ENCODE peak calls at places on chromosome 16, in five cellular contexts. One of them, this sample, is unnamed.

GRCh38 chr16:48537275-48537674 is 72.7 kb downstream of the N4BP1 start:
- DNase-seq in SK-N-SH: no peak
- DNase-seq in HCT116: no peak
- DNase-seq in GM12878: no peak
- DNase-seq in H1: peak; percentile 41
- DNase-seq in this sample: no peak

GRCh38 chr16:84282533-84282932 is 12.1 kb upstream of the WFDC1 start:
- DNase-seq in SK-N-SH: no peak
- DNase-seq in HCT116: no peak
- DNase-seq in GM12878: no peak
- DNase-seq in H1: no peak
- DNase-seq in this sample: no peak

GRCh38 chr16:86044241-86044671 is 145.3 kb downstream of the IRF8 start:
- DNase-seq in SK-N-SH: peak; percentile 71
- DNase-seq in HCT116: peak; percentile 57
- DNase-seq in GM12878: no peak
- DNase-seq in H1: peak; percentile 93
- DNase-seq in this sample: peak; percentile 67

GRCh38 chr16:83912152-83912948 is 13.4 kb downstream of the MLYCD start:
- DNase-seq in SK-N-SH: no peak
- DNase-seq in HCT116: no peak
- DNase-seq in GM12878: no peak
- DNase-seq in H1: no peak
- DNase-seq in this sample: no peak

GRCh38 chr16:85462405-85463227 is 150.5 kb upstream of the GSE1 start:
- DNase-seq in SK-N-SH: peak; percentile 86
- DNase-seq in HCT116: no peak
- DNase-seq in GM12878: no peak
- DNase-seq in H1: no peak
- DNase-seq in this sample: no peak

GRCh38 chr16:70257391-70257790 is 5.7 kb upstream of the EXOSC6 start:
- DNase-seq in SK-N-SH: no peak
- DNase-seq in HCT116: no peak
- DNase-seq in GM12878: no peak
- DNase-seq in H1: peak; percentile 38
- DNase-seq in this sample: no peak

GRCh38 chr16:85090166-85090565 is 22.1 kb downstream of the CIBAR2 start:
- DNase-seq in SK-N-SH: peak; percentile 48
- DNase-seq in HCT116: no peak
- DNase-seq in GM12878: no peak
- DNase-seq in H1: no peak
- DNase-seq in this sample: no peak

GRCh38 chr16:11792404-11793260 is 4.4 kb downstream of the ZC3H7A start:
- DNase-seq in SK-N-SH: no peak
- DNase-seq in HCT116: no peak
- DNase-seq in GM12878: no peak
- DNase-seq in H1: no peak
- DNase-seq in this sample: no peak

GRCh38 chr16:370980-371728 is 816 bp upstream of the MRPL28 start:
- DNase-seq in SK-N-SH: no peak
- DNase-seq in HCT116: no peak
- DNase-seq in GM12878: no peak
- DNase-seq in H1: peak; percentile 61
- DNase-seq in this sample: no peak

GRCh38 chr16:7867831-7868230 is 535.2 kb downstream of the RBFOX1 start:
- DNase-seq in SK-N-SH: no peak
- DNase-seq in HCT116: no peak
- DNase-seq in GM12878: no peak
- DNase-seq in H1: no peak
- DNase-seq in this sample: no peak

GRCh38 chr16:29729116-29729521 is 16.7 kb downstream of the C16orf54 start:
- DNase-seq in SK-N-SH: peak; percentile 71
- DNase-seq in HCT116: peak; percentile 57
- DNase-seq in GM12878: no peak
- DNase-seq in H1: no peak
- DNase-seq in this sample: peak; percentile 49

GRCh38 chr16:50467943-50468748 is 80.0 kb upstream of the NKD1 start:
- DNase-seq in SK-N-SH: peak; percentile 94
- DNase-seq in HCT116: no peak
- DNase-seq in GM12878: no peak
- DNase-seq in H1: peak; percentile 74
- DNase-seq in this sample: no peak

GRCh38 chr16:1706386-1707192 is 594 bp downstream of the MAPK8IP3 start:
- DNase-seq in SK-N-SH: peak; percentile 74
- DNase-seq in HCT116: no peak
- DNase-seq in GM12878: no peak
- DNase-seq in H1: peak; percentile 48
- DNase-seq in this sample: peak; percentile 33

GRCh38 chr16:67277999-67278772 is 1.1 kb upstream of the PLEKHG4 start:
- DNase-seq in SK-N-SH: no peak
- DNase-seq in HCT116: no peak
- DNase-seq in GM12878: no peak
- DNase-seq in H1: no peak
- DNase-seq in this sample: no peak

GRCh38 chr16:19878760-19879159 is 5.9 kb downstream of the GPRC5B start:
- DNase-seq in SK-N-SH: no peak
- DNase-seq in HCT116: no peak
- DNase-seq in GM12878: no peak
- DNase-seq in H1: no peak
- DNase-seq in this sample: no peak

GRCh38 chr16:58551496-58551895 is 36.2 kb downstream of the SETD6 start:
- DNase-seq in SK-N-SH: no peak
- DNase-seq in HCT116: no peak
- DNase-seq in GM12878: no peak
- DNase-seq in H1: no peak
- DNase-seq in this sample: no peak

GRCh38 chr16:86396918-86397317 is 113.4 kb upstream of the FOXF1 start:
- DNase-seq in SK-N-SH: no peak
- DNase-seq in HCT116: peak; percentile 28
- DNase-seq in GM12878: no peak
- DNase-seq in H1: no peak
- DNase-seq in this sample: no peak

GRCh38 chr16:19542138-19542821 is 13.2 kb upstream of the VPS35L start:
- DNase-seq in SK-N-SH: no peak
- DNase-seq in HCT116: no peak
- DNase-seq in GM12878: no peak
- DNase-seq in H1: no peak
- DNase-seq in this sample: no peak

GRCh38 chr16:9965079-9965478 is 217.1 kb downstream of the GRIN2A start:
- DNase-seq in SK-N-SH: no peak
- DNase-seq in HCT116: no peak
- DNase-seq in GM12878: no peak
- DNase-seq in H1: no peak
- DNase-seq in this sample: no peak

GRCh38 chr16:84996365-84996764 is 15.0 kb downstream of the ZDHHC7 start:
- DNase-seq in SK-N-SH: no peak
- DNase-seq in HCT116: no peak
- DNase-seq in GM12878: no peak
- DNase-seq in H1: no peak
- DNase-seq in this sample: no peak

GRCh38 chr16:10938321-10938720 is 3.9 kb downstream of the DEXI start:
- DNase-seq in SK-N-SH: no peak
- DNase-seq in HCT116: no peak
- DNase-seq in GM12878: no peak
- DNase-seq in H1: no peak
- DNase-seq in this sample: no peak

GRCh38 chr16:67673712-67674580 is 7.3 kb downstream of the C16orf86 start:
- DNase-seq in SK-N-SH: peak; percentile 66
- DNase-seq in HCT116: no peak
- DNase-seq in GM12878: no peak
- DNase-seq in H1: no peak
- DNase-seq in this sample: no peak

GRCh38 chr16:31529398-31530312 is 2.0 kb downstream of the AHSP start:
- DNase-seq in SK-N-SH: no peak
- DNase-seq in HCT116: no peak
- DNase-seq in GM12878: no peak
- DNase-seq in H1: peak; percentile 58
- DNase-seq in this sample: no peak

GRCh38 chr16:1572664-1573063 is 39.2 kb downstream of the TMEM204 start:
- DNase-seq in SK-N-SH: no peak
- DNase-seq in HCT116: no peak
- DNase-seq in GM12878: no peak
- DNase-seq in H1: no peak
- DNase-seq in this sample: peak; percentile 29

DNA sequence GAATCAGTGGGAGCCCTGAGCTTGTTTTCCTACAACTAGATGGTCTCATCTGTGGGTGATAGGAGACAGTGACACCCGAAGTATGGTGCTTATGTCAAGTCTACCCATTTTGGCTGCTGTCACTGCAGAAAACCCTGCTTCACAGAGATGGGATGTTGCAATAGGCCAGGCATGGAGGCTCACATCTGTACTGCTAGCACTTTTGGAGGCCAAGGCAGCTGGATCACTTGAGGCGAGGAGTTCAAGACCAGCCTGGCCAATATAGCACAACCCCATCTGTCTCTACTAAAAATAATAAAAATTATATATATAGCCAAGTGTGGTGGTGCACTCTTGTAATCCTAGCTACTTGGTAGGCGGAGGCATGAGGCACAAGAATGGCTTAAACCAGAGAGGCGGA is 2.3 kb upstream of the HERPUD1 start:
- DNase-seq in SK-N-SH: no peak
- DNase-seq in HCT116: no peak
- DNase-seq in GM12878: no peak
- DNase-seq in H1: no peak
- DNase-seq in this sample: no peak
- TF ChIP-seq JUND in SK-N-SH: no peak
- TF ChIP-seq JUND in HCT116: no peak
- TF ChIP-seq JUND in GM12878: no peak
- TF ChIP-seq JUND in H1: no peak
- TF ChIP-seq JUND in this sample: no peak

DNA sequence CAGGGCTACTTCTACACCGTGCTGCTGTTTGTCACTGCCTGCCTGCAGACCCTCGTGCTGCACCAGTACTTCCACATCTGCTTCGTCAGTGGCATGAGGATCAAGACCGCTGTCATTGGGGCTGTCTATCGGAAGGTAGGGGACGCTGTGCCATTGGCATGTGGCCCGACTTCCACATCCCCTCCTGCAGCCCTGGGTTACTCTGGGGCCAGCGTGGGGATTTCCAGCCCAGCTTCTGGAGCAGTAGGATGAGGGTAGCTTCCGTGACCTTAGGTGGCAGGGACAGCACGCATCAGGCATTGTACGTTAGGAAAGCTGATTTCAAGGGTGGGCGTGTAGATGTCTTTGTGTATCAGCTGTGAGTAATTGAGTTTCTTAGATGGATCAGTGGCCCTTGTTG is 96.5 kb downstream of the ABCC1 start:
- DNase-seq in SK-N-SH: peak; percentile 29
- DNase-seq in HCT116: no peak
- DNase-seq in GM12878: no peak
- DNase-seq in H1: no peak
- DNase-seq in this sample: no peak
- TF ChIP-seq JUND in SK-N-SH: no peak
- TF ChIP-seq JUND in HCT116: no peak
- TF ChIP-seq JUND in GM12878: no peak
- TF ChIP-seq JUND in H1: no peak
- TF ChIP-seq JUND in this sample: no peak

DNA sequence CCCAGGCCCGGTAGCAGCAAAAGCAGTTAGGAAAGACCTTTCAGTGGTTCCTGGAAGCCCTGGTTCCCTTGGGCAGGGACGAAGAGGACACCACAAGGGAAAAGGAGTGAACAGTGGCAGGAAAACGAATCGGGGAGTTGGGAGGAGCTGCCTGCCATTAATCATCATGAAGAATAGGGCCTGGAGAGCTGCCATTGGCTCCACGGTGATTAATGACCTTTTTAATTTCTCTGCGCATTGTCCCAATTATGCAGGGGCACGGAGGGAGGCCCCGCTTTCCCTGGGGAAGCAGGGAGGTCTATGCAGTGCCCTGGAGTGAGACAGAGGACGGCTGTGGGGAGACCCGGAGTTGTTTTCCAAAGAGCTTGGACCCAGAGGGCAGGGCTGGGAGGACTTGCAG is 338.9 kb upstream of the C16orf82 start:
- DNase-seq in SK-N-SH: no peak
- DNase-seq in HCT116: no peak
- DNase-seq in GM12878: no peak
- DNase-seq in H1: no peak
- DNase-seq in this sample: no peak
- TF ChIP-seq JUND in SK-N-SH: no peak
- TF ChIP-seq JUND in HCT116: no peak
- TF ChIP-seq JUND in GM12878: no peak
- TF ChIP-seq JUND in H1: no peak
- TF ChIP-seq JUND in this sample: no peak

GRCh38 chr16:89072216-89073130 is 21.2 kb upstream of the ACSF3 start:
- DNase-seq in SK-N-SH: peak; percentile 95
- DNase-seq in HCT116: no peak
- DNase-seq in GM12878: no peak
- DNase-seq in H1: no peak
- DNase-seq in this sample: no peak
- TF ChIP-seq JUND in SK-N-SH: no peak
- TF ChIP-seq JUND in HCT116: no peak
- TF ChIP-seq JUND in GM12878: no peak
- TF ChIP-seq JUND in H1: no peak
- TF ChIP-seq JUND in this sample: no peak

GRCh38 chr16:27515874-27516353 is 33.8 kb downstream of the GTF3C1 start:
- DNase-seq in SK-N-SH: peak; percentile 68
- DNase-seq in HCT116: peak; percentile 6
- DNase-seq in GM12878: no peak
- DNase-seq in H1: peak; percentile 79
- DNase-seq in this sample: peak; percentile 59
- TF ChIP-seq JUND in SK-N-SH: no peak
- TF ChIP-seq JUND in HCT116: no peak
- TF ChIP-seq JUND in GM12878: no peak
- TF ChIP-seq JUND in H1: no peak
- TF ChIP-seq JUND in this sample: no peak

DNA sequence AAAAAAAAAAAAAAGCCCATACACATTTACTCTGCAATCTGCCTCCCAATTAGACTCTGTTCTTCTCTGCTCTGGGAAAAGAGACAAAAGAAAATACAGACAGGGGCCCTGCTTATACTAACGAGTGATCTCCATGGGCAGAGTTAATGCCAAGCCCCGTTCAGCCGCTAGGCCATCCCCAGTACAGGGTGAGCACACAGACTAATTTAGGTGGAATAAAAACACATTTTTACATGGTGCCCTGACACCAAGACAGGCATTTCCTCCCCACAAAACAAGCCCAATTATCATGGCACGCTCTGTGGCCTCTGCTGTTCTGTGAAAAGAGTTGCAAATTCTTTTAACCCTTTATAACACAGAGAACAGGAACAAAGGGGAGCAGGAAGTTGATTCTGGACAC is 356.3 kb upstream of the C16orf82 start:
- DNase-seq in SK-N-SH: no peak
- DNase-seq in HCT116: no peak
- DNase-seq in GM12878: no peak
- DNase-seq in H1: no peak
- DNase-seq in this sample: no peak
- TF ChIP-seq JUND in SK-N-SH: no peak
- TF ChIP-seq JUND in HCT116: no peak
- TF ChIP-seq JUND in GM12878: no peak
- TF ChIP-seq JUND in H1: no peak
- TF ChIP-seq JUND in this sample: no peak

This sample was measured in T47D.